ENCODE peak calls at places on chromosomes 16 and 17, in four cellular contexts. J, A, V and O are unnamed samples.

GRCh38 chr17:6927290-6927844 is 68.5 kb upstream of the ALOX12 start:
- DNase-seq in A (no peak), J (peak), V (no peak), O (no peak)

GRCh38 chr17:7404737-7405412 is 978 bp upstream of the TMEM256 start:
- DNase-seq in V (peak), A (peak), J (no peak), O (no peak)

GRCh38 chr17:74042744-74043486 is 160.6 kb upstream of the RPL38 start:
- DNase-seq in A (no peak), V (peak), J (peak), O (no peak)

GRCh38 chr16:89864421-89864820 is 9.0 kb upstream of the TCF25 start:
- DNase-seq in A (no peak), V (no peak), J (peak), O (no peak)

GRCh38 chr16:10881479-10882030 is 4.6 kb downstream of the CIITA start:
- DNase-seq in V (no peak), J (no peak), A (no peak), O (no peak)

GRCh38 chr17:82729479-82730260 is 5.7 kb upstream of the FN3K start:
- DNase-seq in J (no peak), A (no peak), V (no peak), O (no peak)

GRCh38 chr17:68455756-68456528 is 1.4 kb downstream of the WIPI1 start:
- DNase-seq in A (no peak), J (peak), V (no peak), O (no peak)

GRCh38 chr16:30747331-30747730 is 894 bp upstream of the PHKG2 start:
- DNase-seq in V (no peak), J (peak), A (no peak), O (no peak)

GRCh38 chr17:7477392-7478275 is 1.8 kb downstream of the ZBTB4 start:
- DNase-seq in V (no peak), A (peak), J (peak), O (peak)

GRCh38 chr16:21228473-21228872 is 5.0 kb upstream of the ANKS4B start:
- DNase-seq in J (no peak), A (no peak), V (no peak), O (no peak)

GRCh38 chr17:34370376-34370996 is 7.5 kb upstream of the CCL1 start:
- DNase-seq in V (no peak), J (no peak), A (no peak), O (no peak)
- TF ChIP-seq CTCF in V (no peak), J (no peak), A (no peak), O (no peak)

GRCh38 chr17:56754523-56755208 is 79.1 kb downstream of the C17orf67 start:
- DNase-seq in V (no peak), J (peak), A (no peak), O (peak)

GRCh38 chr17:56755310-56755709 is 78.4 kb downstream of the C17orf67 start:
- DNase-seq in A (no peak), J (no peak), V (no peak), O (no peak)

GRCh38 chr17:56752263-56752662 is 81.5 kb downstream of the C17orf67 start:
- DNase-seq in V (no peak), J (no peak), A (no peak), O (no peak)

GRCh38 chr17:56761387-56761786 is 72.3 kb downstream of the C17orf67 start:
- DNase-seq in V (no peak), A (no peak), J (no peak), O (peak)

DNA sequence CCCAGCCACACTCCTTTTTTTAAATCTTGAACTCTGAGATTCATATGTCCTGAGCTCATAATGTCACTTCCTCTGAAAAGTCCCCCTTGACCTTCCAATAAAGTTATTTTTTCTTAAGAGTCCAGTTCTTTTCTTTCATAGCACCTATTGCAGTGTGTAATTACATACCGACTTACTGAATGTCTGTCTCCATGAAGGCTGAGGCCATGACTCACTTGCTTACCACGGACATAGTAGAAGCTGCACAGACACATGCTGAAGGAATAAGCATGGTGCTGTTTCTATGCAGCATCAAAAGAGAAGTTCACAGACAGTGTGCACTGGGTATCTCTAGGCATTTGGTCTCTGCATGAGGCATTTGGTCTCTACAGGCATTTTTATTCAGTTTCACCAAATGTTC is 77.2 kb downstream of the C17orf67 start:
- DNase-seq in A (no peak), J (peak), V (no peak), O (peak)
- TF ChIP-seq CTCF in A (no peak), J (no peak), V (no peak), O (no peak)

GRCh38 chr17:80961516-80961915 is 30.1 kb upstream of the CHMP6 start:
- DNase-seq in V (no peak), A (no peak), J (no peak), O (no peak)
- TF ChIP-seq CTCF in V (peak), A (no peak), J (no peak), O (no peak)

GRCh38 chr16:2753523-2754020 is 1.1 kb downstream of the SRRM2 start:
- DNase-seq in J (peak), V (no peak), A (no peak), O (no peak)
- TF ChIP-seq CTCF in J (no peak), V (no peak), A (no peak), O (peak)

GRCh38 chr16:67444259-67445125 is 13.6 kb downstream of the HSD11B2 start:
- DNase-seq in J (no peak), A (no peak), V (no peak), O (no peak)
- TF ChIP-seq CTCF in J (peak), A (no peak), V (no peak), O (no peak)

GRCh38 chr17:75271955-75272847 is 1.2 kb upstream of the MIF4GD start:
- DNase-seq in V (peak), J (no peak), A (peak), O (no peak)
- TF ChIP-seq CTCF in V (no peak), J (no peak), A (no peak), O (no peak)